ENCODE peak calls at places on chromosomes 5 and 9, in five cellular contexts. H, E, N, Z and Y are unnamed samples.

GRCh38 chr9:20985851-20986600 is 45.4 kb downstream of the HACD4 start:
- DNase-seq in H (no peak), E (no peak), N (no peak), Z (no peak), Y (no peak)

GRCh38 chr9:130180516-130180915 is 8.3 kb downstream of the NCS1 start:
- DNase-seq in H (no peak), E (no peak), N (no peak), Z (no peak), Y (no peak)

GRCh38 chr5:90342576-90342975 is 67.0 kb downstream of the CETN3 start:
- DNase-seq in H (no peak), E (no peak), N (no peak), Z (no peak), Y (no peak)

GRCh38 chr9:115262952-115263351 is 145.0 kb upstream of the TNC start:
- DNase-seq in H (no peak), E (no peak), N (no peak), Z (no peak), Y (no peak)

GRCh38 chr9:96376926-96377874 is 6.3 kb downstream of the SLC35D2 start:
- DNase-seq in H (no peak), E (no peak), N (peak), Z (no peak), Y (no peak)

GRCh38 chr5:50958852-50959457 is 292.5 kb downstream of the PARP8 start:
- DNase-seq in H (no peak), E (peak), N (peak), Z (no peak), Y (no peak)

GRCh38 chr9:106286249-106286648 is 576.7 kb upstream of the ZNF462 start:
- DNase-seq in H (no peak), E (no peak), N (no peak), Z (no peak), Y (no peak)

GRCh38 chr5:60533789-60534188 is 166.2 kb downstream of the DEPDC1B start:
- DNase-seq in H (no peak), E (no peak), N (no peak), Z (no peak), Y (no peak)

GRCh38 chr9:128550770-128551651 is 1.4 kb upstream of the SPTAN1 start:
- DNase-seq in H (no peak), E (peak), N (no peak), Z (peak), Y (no peak)

GRCh38 chr9:111730937-111731567 is 63.7 kb downstream of the SHOC1 start:
- DNase-seq in H (no peak), E (no peak), N (no peak), Z (no peak), Y (peak)

GRCh38 chr9:127505396-127506116 is 54.2 kb downstream of the LRSAM1 start:
- DNase-seq in H (no peak), E (peak), N (peak), Z (no peak), Y (no peak)